ENCODE peak calls at places on chromosomes 3 and 15, in seven cellular contexts. S, B, P, T, C, A and L are unnamed samples.

GRCh38 chr15:61049934-61050333 is 179.2 kb downstream of the RORA start:
- DNase-seq in P (no peak), C (no peak), S (no peak), A (peak), T (no peak), B (no peak), L (no peak)

GRCh38 chr15:73944161-73945099 is 18.2 kb downstream of the LOXL1 start:
- DNase-seq in B (no peak), P (no peak), T (no peak), C (no peak), S (no peak), A (no peak), L (no peak)

GRCh38 chr15:30043211-30043655 is 39.5 kb upstream of the GOLGA8J start:
- DNase-seq in A (peak), T (no peak), B (no peak), C (peak), S (no peak), P (peak), L (no peak)

GRCh38 chr3:100838157-100838556 is 128.9 kb downstream of the TFG start:
- DNase-seq in B (no peak), C (no peak), A (no peak), T (no peak), S (no peak), P (no peak), L (no peak)

GRCh38 chr3:2098398-2099027 is at the start of gene CNTN4:
- DNase-seq in S (no peak), B (peak), A (no peak), C (peak), P (peak), T (no peak), L (peak)

GRCh38 chr3:160486459-160486869 is 36.9 kb upstream of the TRIM59 start:
- DNase-seq in A (no peak), S (no peak), C (peak), B (peak), T (no peak), P (peak), L (peak)

GRCh38 chr15:80157215-80157614 is 4.4 kb downstream of the FAH start:
- DNase-seq in S (no peak), B (no peak), P (no peak), A (no peak), T (no peak), C (no peak), L (no peak)

GRCh38 chr3:69530554-69530953 is 144.7 kb upstream of the FRMD4B start:
- DNase-seq in S (no peak), P (no peak), B (no peak), T (no peak), C (no peak), A (no peak), L (no peak)

GRCh38 chr3:135503429-135504083 is 462.0 kb upstream of the PPP2R3A start:
- DNase-seq in T (no peak), B (peak), P (peak), A (peak), S (no peak), C (peak), L (peak)